ENCODE peak calls at places on chromosomes 11 and 22, in ten cellular contexts. H is C1 segment of cervical spinal cord; L is activated CD4-positive, alpha-beta T cell treated with anti-CD3 and anti-CD28 coated beads, Interleukin-2, amount 50 U/mL, for 48 hours; I is left lung; F is AG04450; T is naive thymus-derived CD8-positive, alpha-beta T cell; M is HepG2; R is nucleus accumbens; V is NCI-H345; K is activated naive CD4-positive, alpha-beta T cell. Y is an unnamed sample.

GRCh38 chr11:44734982-44735381 is 8.2 kb downstream of the TSPAN18 start:
- DNase-seq in L (no peak), I (no peak), M (no peak), K (no peak), R (no peak), H (no peak), V (no peak), T (no peak), F (no peak), Y (no peak)

GRCh38 chr11:95135155-95135554 is 45.5 kb downstream of the ENDOD1 start:
- DNase-seq in H (no peak), F (no peak), R (no peak), K (no peak), L (no peak), M (no peak), V (no peak), I (no peak), T (no peak), Y (no peak)

GRCh38 chr22:50498322-50498861 is 9.1 kb downstream of the LMF2 start:
- DNase-seq in M (peak; percentile 80), K (peak; percentile 38), R (peak; percentile 13), I (no peak), L (peak; percentile 70), F (peak; percentile 15), H (peak; percentile 41), T (peak; percentile 66), V (peak; percentile 65), Y (peak; percentile 88)

GRCh38 chr11:30919389-30920172 is 333.4 kb upstream of the MPPED2 start:
- DNase-seq in I (no peak), L (no peak), R (no peak), F (no peak), T (no peak), K (no peak), M (no peak), V (no peak), H (no peak), Y (no peak)

GRCh38 chr22:24089951-24090350 is 78.8 kb downstream of the CABIN1 start:
- DNase-seq in I (no peak), T (no peak), K (no peak), L (no peak), R (no peak), H (no peak), F (no peak), M (no peak), V (no peak), Y (no peak)

GRCh38 chr11:63639195-63639832 is 25.1 kb upstream of the PLAAT3 start:
- DNase-seq in H (no peak), I (no peak), T (no peak), F (no peak), M (no peak), L (no peak), V (no peak), R (no peak), K (no peak), Y (no peak)

GRCh38 chr22:48795664-48796063 is 1032.0 kb downstream of the BRD1 start:
- DNase-seq in H (no peak), I (no peak), K (no peak), V (no peak), F (no peak), T (no peak), M (no peak), R (no peak), L (no peak), Y (no peak)

GRCh38 chr22:38030311-38031133 is 26.7 kb upstream of the PICK1 start:
- DNase-seq in T (no peak), L (no peak), R (no peak), F (no peak), I (peak; percentile 49), K (no peak), M (no peak), H (no peak), V (no peak), Y (no peak)

GRCh38 chr22:49540571-49541450 is 286.9 kb downstream of the BRD1 start:
- DNase-seq in I (peak; percentile 74), R (no peak), T (no peak), L (no peak), F (no peak), H (no peak), M (no peak), V (no peak), K (no peak), Y (no peak)

GRCh38 chr22:35910013-35910860 is 118.4 kb downstream of the RBFOX2 start:
- DNase-seq in H (no peak), F (no peak), I (no peak), R (no peak), L (no peak), V (no peak), M (no peak), T (no peak), K (no peak), Y (no peak)

GRCh38 chr11:110497204-110497987 is 67.6 kb downstream of the FDX1 start:
- DNase-seq in K (no peak), M (no peak), T (no peak), V (no peak), R (no peak), I (no peak), L (no peak), F (no peak), H (no peak), Y (no peak)

GRCh38 chr11:87712802-87713202 is 462.4 kb downstream of the RAB38 start:
- DNase-seq in V (no peak), M (no peak), T (no peak), H (no peak), R (no peak), F (no peak), I (no peak), L (no peak), K (no peak), Y (no peak)

GRCh38 chr11:111913031-111913861 is 712 bp downstream of the HSPB2 start:
- DNase-seq in I (no peak), K (no peak), F (no peak), H (peak; percentile 66), L (no peak), T (no peak), M (no peak), R (no peak), V (no peak), Y (no peak)

GRCh38 chr11:97398246-97398645 is 1008.4 kb downstream of the JRKL start:
- DNase-seq in K (no peak), T (no peak), H (no peak), I (no peak), R (no peak), L (no peak), V (no peak), F (no peak), M (no peak), Y (no peak)